ENCODE peak calls at places on chromosomes 13 and 19, in five cellular contexts. One of them, this sample, is unnamed.

GRCh38 chr13:27920677-27921420 is 1.0 kb downstream of the PDX1 start:
- DNase-seq in GM23338: peak
- DNase-seq in A549: peak
- DNase-seq in SK-N-SH: peak
- DNase-seq in HepG2: no peak
- DNase-seq in this sample: peak

GRCh38 chr19:41249707-41250423 is 14.3 kb upstream of the HNRNPUL1 start:
- DNase-seq in GM23338: peak
- DNase-seq in A549: peak
- DNase-seq in SK-N-SH: no peak
- DNase-seq in HepG2: no peak
- DNase-seq in this sample: no peak

GRCh38 chr19:19661141-19661674 is 2.3 kb downstream of the ATP13A1 start:
- DNase-seq in GM23338: no peak
- DNase-seq in A549: no peak
- DNase-seq in SK-N-SH: no peak
- DNase-seq in HepG2: no peak
- DNase-seq in this sample: no peak

GRCh38 chr13:114315074-114315785 is 927 bp downstream of the CHAMP1 start:
- DNase-seq in GM23338: no peak
- DNase-seq in A549: no peak
- DNase-seq in SK-N-SH: no peak
- DNase-seq in HepG2: no peak
- DNase-seq in this sample: peak

GRCh38 chr19:55345818-55346724 is 6.4 kb downstream of the KMT5C start:
- DNase-seq in GM23338: no peak
- DNase-seq in A549: peak
- DNase-seq in SK-N-SH: peak
- DNase-seq in HepG2: no peak
- DNase-seq in this sample: no peak

GRCh38 chr19:31430381-31430780 is 81.1 kb upstream of the TSHZ3 start:
- DNase-seq in GM23338: no peak
- DNase-seq in A549: no peak
- DNase-seq in SK-N-SH: no peak
- DNase-seq in HepG2: no peak
- DNase-seq in this sample: no peak

GRCh38 chr13:97905517-97905916 is 48.0 kb upstream of the IPO5 start:
- DNase-seq in GM23338: no peak
- DNase-seq in A549: no peak
- DNase-seq in SK-N-SH: no peak
- DNase-seq in HepG2: no peak
- DNase-seq in this sample: no peak

GRCh38 chr19:54541712-54542111 is 31.9 kb upstream of the LILRA2 start:
- DNase-seq in GM23338: no peak
- DNase-seq in A549: no peak
- DNase-seq in SK-N-SH: no peak
- DNase-seq in HepG2: no peak
- DNase-seq in this sample: no peak

GRCh38 chr19:49475995-49476880 is 2.2 kb downstream of the FLT3LG start:
- DNase-seq in GM23338: peak
- DNase-seq in A549: peak
- DNase-seq in SK-N-SH: peak
- DNase-seq in HepG2: no peak
- DNase-seq in this sample: peak

GRCh38 chr13:44809152-44809551 is 180.1 kb downstream of the NUFIP1 start:
- DNase-seq in GM23338: no peak
- DNase-seq in A549: no peak
- DNase-seq in SK-N-SH: no peak
- DNase-seq in HepG2: no peak
- DNase-seq in this sample: no peak

GRCh38 chr19:42606660-42607351 is 12.1 kb upstream of the CEACAM8 start:
- DNase-seq in GM23338: peak
- DNase-seq in A549: peak
- DNase-seq in SK-N-SH: peak
- DNase-seq in HepG2: peak
- DNase-seq in this sample: peak

GRCh38 chr19:430701-431100 is 21.8 kb upstream of the C2CD4C start:
- DNase-seq in GM23338: no peak
- DNase-seq in A549: no peak
- DNase-seq in SK-N-SH: no peak
- DNase-seq in HepG2: no peak
- DNase-seq in this sample: no peak

GRCh38 chr13:64446372-64446771 is 2783.8 kb downstream of the PCDH9 start:
- DNase-seq in GM23338: peak
- DNase-seq in A549: peak
- DNase-seq in SK-N-SH: peak
- DNase-seq in HepG2: no peak
- DNase-seq in this sample: no peak

GRCh38 chr13:65789815-65790214 is 1440.3 kb downstream of the PCDH9 start:
- DNase-seq in GM23338: no peak
- DNase-seq in A549: peak
- DNase-seq in SK-N-SH: no peak
- DNase-seq in HepG2: no peak
- DNase-seq in this sample: no peak

GRCh38 chr13:27482996-27483395 is 32.6 kb upstream of the MTIF3 start:
- DNase-seq in GM23338: no peak
- DNase-seq in A549: no peak
- DNase-seq in SK-N-SH: no peak
- DNase-seq in HepG2: no peak
- DNase-seq in this sample: peak

GRCh38 chr13:109654341-109655205 is 131.8 kb downstream of the IRS2 start:
- DNase-seq in GM23338: no peak
- DNase-seq in A549: no peak
- DNase-seq in SK-N-SH: no peak
- DNase-seq in HepG2: no peak
- DNase-seq in this sample: peak

GRCh38 chr19:58009666-58010301 is 7.2 kb upstream of the ZNF606 start:
- DNase-seq in GM23338: peak
- DNase-seq in A549: peak
- DNase-seq in SK-N-SH: no peak
- DNase-seq in HepG2: no peak
- DNase-seq in this sample: peak

GRCh38 chr19:18789883-18790565 is 1.1 kb downstream of the COMP start:
- DNase-seq in GM23338: peak
- DNase-seq in A549: no peak
- DNase-seq in SK-N-SH: peak
- DNase-seq in HepG2: no peak
- DNase-seq in this sample: peak

GRCh38 chr13:111467111-111467890 is 146.9 kb downstream of the TEX29 start:
- DNase-seq in GM23338: no peak
- DNase-seq in A549: no peak
- DNase-seq in SK-N-SH: no peak
- DNase-seq in HepG2: no peak
- DNase-seq in this sample: no peak

GRCh38 chr19:10826846-10827245 is 9.2 kb downstream of the TMED1 start:
- DNase-seq in GM23338: no peak
- DNase-seq in A549: no peak
- DNase-seq in SK-N-SH: no peak
- DNase-seq in HepG2: no peak
- DNase-seq in this sample: no peak

GRCh38 chr13:101552286-101552685 is 99.8 kb downstream of the ITGBL1 start:
- DNase-seq in GM23338: no peak
- DNase-seq in A549: no peak
- DNase-seq in SK-N-SH: no peak
- DNase-seq in HepG2: no peak
- DNase-seq in this sample: no peak

GRCh38 chr19:37470216-37470615 is 1.1 kb downstream of the ZNF570 start:
- DNase-seq in GM23338: no peak
- DNase-seq in A549: no peak
- DNase-seq in SK-N-SH: no peak
- DNase-seq in HepG2: no peak
- DNase-seq in this sample: no peak

GRCh38 chr13:102187313-102187712 is 214.5 kb downstream of the FGF14 start:
- DNase-seq in GM23338: no peak
- DNase-seq in A549: no peak
- DNase-seq in SK-N-SH: no peak
- DNase-seq in HepG2: no peak
- DNase-seq in this sample: no peak

GRCh38 chr19:47587295-47587694 is 14.3 kb upstream of the ZNF541 start:
- DNase-seq in GM23338: no peak
- DNase-seq in A549: no peak
- DNase-seq in SK-N-SH: no peak
- DNase-seq in HepG2: no peak
- DNase-seq in this sample: no peak

GRCh38 chr13:103639326-103639725 is 573.1 kb upstream of the SLC10A2 start:
- DNase-seq in GM23338: no peak
- DNase-seq in A549: no peak
- DNase-seq in SK-N-SH: no peak
- DNase-seq in HepG2: no peak
- DNase-seq in this sample: no peak

GRCh38 chr13:86020350-86021002 is 221.3 kb upstream of the SLITRK6 start:
- DNase-seq in GM23338: no peak
- DNase-seq in A549: peak
- DNase-seq in SK-N-SH: peak
- DNase-seq in HepG2: no peak
- DNase-seq in this sample: no peak

GRCh38 chr19:58562126-58563033 is 4.0 kb upstream of the UBE2M start:
- DNase-seq in GM23338: peak
- DNase-seq in A549: no peak
- DNase-seq in SK-N-SH: peak
- DNase-seq in HepG2: no peak
- DNase-seq in this sample: no peak

GRCh38 chr19:3936506-3937442 is 3.9 kb downstream of the NMRK2 start:
- DNase-seq in GM23338: no peak
- DNase-seq in A549: no peak
- DNase-seq in SK-N-SH: peak
- DNase-seq in HepG2: no peak
- DNase-seq in this sample: no peak

GRCh38 chr19:55276720-55277430 is 3.0 kb downstream of the HSPBP1 start:
- DNase-seq in GM23338: no peak
- DNase-seq in A549: no peak
- DNase-seq in SK-N-SH: no peak
- DNase-seq in HepG2: no peak
- DNase-seq in this sample: peak

DNA sequence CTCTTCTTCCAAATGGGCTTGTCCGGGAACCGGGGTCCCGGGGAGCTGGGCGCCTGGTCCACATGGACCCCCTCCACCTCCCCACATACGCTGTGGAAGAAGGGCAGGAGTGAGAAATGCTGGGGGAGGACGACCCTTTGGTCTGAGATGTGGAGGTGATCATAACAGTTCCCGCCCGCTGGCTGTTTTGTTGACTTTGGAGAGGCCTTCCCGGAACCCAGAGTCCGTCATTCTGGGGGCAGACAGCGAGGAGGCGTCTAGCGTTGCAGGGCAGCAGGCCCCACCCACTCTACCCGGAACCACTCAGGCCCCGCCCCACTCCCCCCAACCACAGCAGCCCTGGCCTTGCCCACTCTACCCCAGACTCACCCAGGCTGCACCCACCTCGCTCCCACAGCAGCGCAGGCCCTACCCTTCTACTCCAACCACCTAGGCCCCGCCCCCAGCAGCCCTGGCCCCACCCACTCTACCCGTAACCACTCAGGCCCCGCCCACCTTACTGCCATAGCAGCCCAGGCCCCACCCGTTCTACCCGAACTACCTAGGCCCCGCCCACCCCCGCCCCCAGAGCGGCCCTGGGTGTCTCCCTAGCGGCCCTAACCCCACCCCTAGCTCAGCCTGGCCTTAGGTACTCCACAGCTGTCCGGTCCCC is 7.1 kb downstream of the GPR108 start:
- DNase-seq in GM23338: peak
- DNase-seq in A549: peak
- DNase-seq in SK-N-SH: peak
- DNase-seq in HepG2: peak
- DNase-seq in this sample: no peak
- TF ChIP-seq REST in GM23338: no peak
- TF ChIP-seq REST in A549: no peak
- TF ChIP-seq REST in SK-N-SH: no peak
- TF ChIP-seq REST in HepG2: no peak
- TF ChIP-seq REST in this sample: no peak

GRCh38 chr13:74067818-74068217 is 66.4 kb downstream of the KLF12 start:
- DNase-seq in GM23338: no peak
- DNase-seq in A549: no peak
- DNase-seq in SK-N-SH: no peak
- DNase-seq in HepG2: no peak
- DNase-seq in this sample: no peak
- TF ChIP-seq REST in GM23338: no peak
- TF ChIP-seq REST in A549: no peak
- TF ChIP-seq REST in SK-N-SH: no peak
- TF ChIP-seq REST in HepG2: no peak
- TF ChIP-seq REST in this sample: no peak

GRCh38 chr19:34482380-34483250 is 1.1 kb downstream of the WTIP start:
- DNase-seq in GM23338: peak
- DNase-seq in A549: peak
- DNase-seq in SK-N-SH: peak
- DNase-seq in HepG2: no peak
- DNase-seq in this sample: no peak
- TF ChIP-seq REST in GM23338: no peak
- TF ChIP-seq REST in A549: no peak
- TF ChIP-seq REST in SK-N-SH: no peak
- TF ChIP-seq REST in HepG2: no peak
- TF ChIP-seq REST in this sample: no peak

GRCh38 chr19:1445185-1445931 is 4.6 kb upstream of the APC2 start:
- DNase-seq in GM23338: peak
- DNase-seq in A549: peak
- DNase-seq in SK-N-SH: peak
- DNase-seq in HepG2: peak
- DNase-seq in this sample: no peak

GRCh38 chr19:1447944-1448343 is 2.0 kb upstream of the APC2 start:
- DNase-seq in GM23338: no peak
- DNase-seq in A549: no peak
- DNase-seq in SK-N-SH: no peak
- DNase-seq in HepG2: no peak
- DNase-seq in this sample: no peak

GRCh38 chr19:1447565-1447903 is 2.4 kb upstream of the APC2 start:
- DNase-seq in GM23338: no peak
- DNase-seq in A549: no peak
- DNase-seq in SK-N-SH: no peak
- DNase-seq in HepG2: no peak
- DNase-seq in this sample: no peak

GRCh38 chr19:1446713-1447564 is 3.0 kb upstream of the APC2 start:
- DNase-seq in GM23338: peak
- DNase-seq in A549: no peak
- DNase-seq in SK-N-SH: peak
- DNase-seq in HepG2: no peak
- DNase-seq in this sample: no peak

DNA sequence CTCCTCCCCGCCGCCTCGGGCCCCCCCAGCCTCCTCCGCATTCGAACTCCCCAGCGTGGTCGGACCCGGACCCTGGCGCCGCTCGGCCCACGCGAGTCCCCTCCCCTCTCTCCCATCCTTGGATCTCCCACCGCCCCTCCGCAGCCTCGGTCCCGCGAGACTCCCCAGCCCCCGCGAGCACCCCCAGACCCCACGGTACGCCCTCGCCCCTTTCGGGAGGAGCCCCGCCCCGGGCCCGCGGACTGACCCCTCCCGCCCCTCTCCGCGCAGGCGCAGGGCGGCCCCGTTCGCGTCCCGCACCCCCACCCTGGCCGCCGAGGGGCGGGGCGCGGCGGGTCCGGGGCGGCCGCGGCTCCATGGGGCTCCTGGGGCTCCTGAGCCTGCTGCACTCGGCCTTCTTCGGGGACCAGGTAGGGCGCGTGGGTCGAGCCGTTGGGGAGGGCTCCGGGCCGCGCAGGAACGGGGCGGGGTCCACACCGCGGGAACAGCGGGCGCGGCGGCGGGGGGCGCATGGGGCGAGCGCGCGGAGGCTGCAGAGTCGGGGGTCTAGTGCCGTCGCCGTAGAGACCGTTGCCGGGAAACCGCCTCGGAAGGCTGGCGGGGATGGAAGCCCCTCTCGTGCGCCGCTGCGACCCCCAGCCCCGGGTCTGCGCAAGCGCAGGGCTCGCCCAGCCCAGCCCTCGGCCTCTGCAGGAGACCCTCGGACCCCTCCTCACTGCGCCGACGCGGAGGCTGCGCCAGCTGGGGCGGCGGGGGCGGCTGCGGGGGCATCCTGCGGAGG is 3.8 kb upstream of the APC2 start:
- DNase-seq in GM23338: peak
- DNase-seq in A549: peak
- DNase-seq in SK-N-SH: peak
- DNase-seq in HepG2: no peak
- DNase-seq in this sample: no peak
- TF ChIP-seq REST in GM23338: no peak
- TF ChIP-seq REST in A549: no peak
- TF ChIP-seq REST in SK-N-SH: no peak
- TF ChIP-seq REST in HepG2: no peak
- TF ChIP-seq REST in this sample: no peak